ENCODE peak calls at places on chromosomes 11 and 22, in six cellular contexts. H is HCT116, Y is upper lobe of left lung, E is body of pancreas, Q is tibial nerve, K is HepG2. R is an unnamed sample. For H3K4me1, the result is how much of the 10 kb centered on the place peaks cover.

GRCh38 chr22:30270841-30271240 is 4.2 kb upstream of the OSM start:
- DNase-seq in E (no peak), H (no peak), Y (no peak), Q (no peak), K (no peak), R (peak)

GRCh38 chr22:35872451-35872850 is 154.8 kb downstream of the APOL5 start:
- DNase-seq in H (no peak), Q (no peak), E (no peak), Y (peak), K (no peak), R (peak)

GRCh38 chr11:61552108-61552635 is 28.7 kb downstream of the SYT7 start:
- DNase-seq in E (peak), K (no peak), Q (no peak), H (no peak), Y (no peak), R (peak)

GRCh38 chr22:30555282-30556210 is 9.0 kb upstream of the SEC14L6 start:
- DNase-seq in Q (no peak), H (no peak), K (no peak), E (no peak), Y (peak), R (no peak)

GRCh38 chr22:50264104-50264745 is 2.7 kb upstream of the MAPK12 start:
- DNase-seq in K (no peak), E (no peak), H (no peak), Q (no peak), Y (peak), R (no peak)

GRCh38 chr22:25847451-25847850 is 105.5 kb downstream of the MYO18B start:
- DNase-seq in Y (no peak), K (no peak), H (no peak), E (no peak), Q (no peak), R (no peak)

GRCh38 chr11:10144954-10145353 is 149.1 kb downstream of the SBF2 start:
- DNase-seq in H (no peak), Q (no peak), K (no peak), E (no peak), Y (no peak), R (no peak)

GRCh38 chr22:39994046-39994565 is 648 bp upstream of the FAM83F start:
- DNase-seq in K (no peak), H (no peak), Q (no peak), E (no peak), Y (no peak), R (no peak)

GRCh38 chr22:49208768-49209252 is 618.9 kb downstream of the BRD1 start:
- DNase-seq in E (no peak), Q (no peak), Y (no peak), H (no peak), K (no peak), R (no peak)

GRCh38 chr11:34274712-34275398 is 83.0 kb downstream of the ABTB2 start:
- DNase-seq in E (peak), Q (peak), Y (no peak), K (no peak), H (peak), R (peak)

GRCh38 chr11:110447897-110448522 is 18.3 kb downstream of the FDX1 start:
- DNase-seq in E (no peak), H (no peak), K (no peak), Y (no peak), Q (no peak), R (no peak)

GRCh38 chr11:60764879-60765278 is 8.2 kb downstream of the MS4A15 start:
- DNase-seq in Q (no peak), K (no peak), E (no peak), Y (no peak), H (no peak), R (no peak)

GRCh38 chr22:23984430-23984829 is 4.5 kb downstream of the GSTT2 start:
- DNase-seq in Y (no peak), E (no peak), K (no peak), H (peak), Q (no peak), R (peak)

GRCh38 chr11:129813216-129813791 is 2.3 kb upstream of the TMEM45B start:
- DNase-seq in K (no peak), Y (no peak), Q (no peak), E (no peak), H (no peak), R (no peak)

GRCh38 chr22:44710474-44711235 is 8.7 kb downstream of the PRR5 start:
- DNase-seq in E (no peak), H (no peak), K (no peak), Q (no peak), Y (peak), R (no peak)

GRCh38 chr11:5234390-5234834 is at the start of gene HBD:
- DNase-seq in K (no peak), Y (no peak), H (no peak), Q (no peak), E (no peak), R (no peak)

GRCh38 chr11:112157274-112157766 is 6.6 kb downstream of the IL18 start:
- DNase-seq in Q (no peak), Y (no peak), E (peak), K (peak), H (peak), R (no peak)

GRCh38 chr11:108324587-108324986 is 101.7 kb downstream of the ATM start:
- DNase-seq in K (no peak), Q (no peak), H (no peak), Y (no peak), E (no peak), R (no peak)

GRCh38 chr22:30251661-30252226 is 5.2 kb upstream of the LIF start:
- DNase-seq in H (no peak), Q (no peak), E (no peak), Y (no peak), K (no peak), R (no peak)

GRCh38 chr11:45107051-45107450 is 39.4 kb upstream of the PRDM11 start:
- DNase-seq in Q (no peak), E (no peak), K (peak), H (no peak), Y (no peak), R (no peak)

GRCh38 chr11:66847461-66848232 is 4.4 kb downstream of the RCE1 start:
- DNase-seq in H (no peak), Q (no peak), Y (no peak), K (no peak), E (no peak), R (no peak)

GRCh38 chr22:46195487-46196165 is 45.3 kb downstream of the PPARA start:
- DNase-seq in Q (no peak), K (no peak), Y (peak), E (no peak), H (no peak), R (no peak)

GRCh38 chr22:32622004-32622761 is 147.6 kb downstream of the FBXO7 start:
- DNase-seq in Y (no peak), E (no peak), Q (peak), H (no peak), K (peak), R (no peak)

GRCh38 chr11:2804189-2804588 is 81.4 kb downstream of the CDKN1C start:
- DNase-seq in Q (peak), K (no peak), H (no peak), E (no peak), Y (peak), R (no peak)
- TF ChIP-seq POLR2A in Q (no peak), K (no peak), H (no peak), E (no peak), Y (no peak), R (no peak)

GRCh38 chr11:94928146-94928995 is 45.0 kb downstream of the CWC15 start:
- DNase-seq in K (no peak), H (no peak), Q (no peak), E (no peak), Y (no peak), R (no peak)
- H3K4me1 ChIP-seq in K (under half), H (under half), Q (under half), E (under half), Y (under half), R (under half)

DNA sequence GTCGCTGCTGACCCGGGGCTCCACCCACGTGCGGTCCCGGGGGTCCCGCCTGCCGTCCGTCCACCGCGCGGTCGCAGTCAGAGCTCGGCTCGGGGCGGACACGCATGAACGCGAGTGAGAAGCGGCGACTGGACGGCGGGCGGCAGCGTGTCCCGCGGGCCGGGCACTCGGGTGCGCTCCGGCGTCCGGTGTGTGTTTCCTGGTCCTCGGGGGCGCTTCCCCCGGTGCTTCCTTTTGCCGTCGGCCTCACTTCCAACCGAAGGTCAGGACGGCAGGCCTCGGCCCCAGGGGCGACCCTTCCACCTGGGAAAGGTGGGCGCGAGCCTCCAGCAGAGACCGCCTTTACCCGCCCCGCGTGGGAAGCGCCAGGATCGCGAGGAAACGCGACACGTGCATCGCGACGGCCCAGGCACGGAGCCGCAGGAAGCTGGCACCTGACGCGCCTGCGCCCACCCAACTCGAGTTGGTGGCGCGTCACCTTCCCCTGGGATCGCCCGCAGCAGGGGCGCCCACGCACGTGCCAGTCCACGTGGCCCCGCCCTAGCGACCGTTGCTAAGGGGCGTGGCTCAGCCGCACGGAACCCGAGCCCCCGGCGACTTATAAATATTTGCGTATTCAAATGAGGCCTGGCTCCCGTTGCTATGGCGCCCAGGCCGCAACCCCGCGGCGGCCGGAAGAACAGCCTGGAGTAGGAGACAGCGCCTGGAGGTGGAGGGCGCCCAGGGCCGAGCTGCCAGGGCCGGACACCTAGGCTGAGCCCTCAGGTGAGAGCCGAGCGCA is at the start of gene LRRC56:
- DNase-seq in Y (peak), Q (peak), K (peak), H (peak), E (peak), R (peak)
- H3K27ac ChIP-seq in Y (peak), Q (peak), K (no peak), H (peak), E (peak), R (no peak)

GRCh38 chr11:123301696-123302400 is 106.8 kb upstream of the CLMP start:
- DNase-seq in H (peak), Y (peak), K (no peak), Q (peak), E (peak), R (peak)

GRCh38 chr11:123304828-123305530 is 109.9 kb upstream of the CLMP start:
- DNase-seq in H (no peak), Q (no peak), K (no peak), Y (no peak), E (no peak), R (peak)

GRCh38 chr11:123303924-123304323 is 108.9 kb upstream of the CLMP start:
- DNase-seq in Y (no peak), E (no peak), K (no peak), Q (no peak), H (no peak), R (no peak)

GRCh38 chr11:123300874-123301695 is 106.0 kb upstream of the CLMP start:
- DNase-seq in H (peak), K (no peak), Y (no peak), E (no peak), Q (no peak), R (no peak)

DNA sequence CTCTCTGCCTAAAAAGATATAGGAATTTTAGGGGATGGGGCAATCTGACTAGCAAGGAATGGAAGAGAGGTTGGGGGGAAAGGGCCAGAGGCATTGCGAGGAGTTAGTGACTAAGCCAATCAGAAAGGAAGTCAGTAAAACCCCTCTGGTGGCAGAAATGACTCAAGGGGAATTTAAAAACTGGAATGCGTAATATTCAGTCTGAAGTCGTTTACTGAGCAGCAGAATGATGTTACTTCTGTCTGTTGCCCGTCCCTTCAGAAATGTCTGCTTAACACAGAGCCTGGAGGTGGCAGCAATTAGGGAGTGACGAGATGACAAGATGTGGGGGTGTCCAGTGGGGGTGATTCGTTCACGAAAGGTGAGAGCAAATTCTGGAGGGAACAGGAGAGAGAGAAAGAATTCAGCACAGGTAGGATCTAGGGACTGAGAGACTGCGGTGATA is 107.7 kb upstream of the CLMP start:
- DNase-seq in Q (no peak), K (no peak), Y (no peak), E (no peak), H (no peak), R (no peak)
- TF ChIP-seq POLR2A in Q (no peak), K (no peak), Y (no peak), E (no peak), H (no peak), R (no peak)

GRCh38 chr11:46278387-46279173 is 1.1 kb downstream of the CREB3L1 start:
- DNase-seq in E (peak), H (no peak), Y (peak), K (no peak), Q (no peak), R (no peak)
- H3K4me1 ChIP-seq in E (half or more), H (under half), Y (half or more), K (under half), Q (under half), R (half or more)

DNA sequence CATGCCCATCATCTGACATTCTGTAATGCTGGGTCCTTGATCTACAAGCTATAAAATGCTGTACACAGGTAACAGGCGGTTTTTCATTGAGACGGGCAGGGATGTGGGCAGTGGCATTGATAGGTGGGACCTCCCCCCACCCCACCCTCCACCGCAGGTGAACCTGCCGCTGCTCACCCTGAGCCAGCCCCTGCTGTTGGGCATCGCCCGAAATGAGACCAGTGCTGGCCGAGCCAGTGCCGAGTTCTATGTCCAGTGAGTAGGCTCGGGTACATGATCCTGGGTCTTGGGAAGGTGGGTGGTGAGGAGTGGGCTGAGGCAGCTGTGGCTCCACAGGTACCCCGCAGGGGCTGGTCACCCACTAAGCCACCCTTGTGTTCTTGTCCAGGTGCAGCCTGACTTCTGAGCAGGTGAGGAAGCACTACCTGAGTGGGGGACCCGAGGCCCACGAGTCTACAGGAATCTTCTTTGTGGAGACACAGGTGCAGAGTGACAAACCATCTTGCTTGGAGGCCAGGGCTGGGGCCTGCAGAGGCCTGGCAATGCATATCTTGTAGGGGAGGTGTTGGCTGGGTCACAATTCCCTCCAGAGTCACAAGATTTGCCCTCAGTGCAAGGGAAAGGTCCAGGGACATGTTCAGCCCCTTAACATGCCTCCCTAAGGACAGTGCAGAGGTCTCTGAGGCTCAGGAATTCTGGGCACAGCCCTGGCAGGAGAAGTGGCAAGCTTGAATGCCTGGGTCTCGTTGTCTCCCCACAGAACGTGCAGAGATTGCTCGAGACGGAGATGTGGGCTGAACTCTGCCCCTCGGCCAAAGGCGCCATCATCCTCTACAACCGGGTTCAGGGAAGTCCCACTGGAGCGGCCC is 1.0 kb upstream of the DNAJC4 start:
- DNase-seq in H (no peak), Q (no peak), E (no peak), K (no peak), Y (peak), R (no peak)
- H3K27ac ChIP-seq in H (peak), Q (peak), E (peak), K (peak), Y (peak), R (peak)

DNA sequence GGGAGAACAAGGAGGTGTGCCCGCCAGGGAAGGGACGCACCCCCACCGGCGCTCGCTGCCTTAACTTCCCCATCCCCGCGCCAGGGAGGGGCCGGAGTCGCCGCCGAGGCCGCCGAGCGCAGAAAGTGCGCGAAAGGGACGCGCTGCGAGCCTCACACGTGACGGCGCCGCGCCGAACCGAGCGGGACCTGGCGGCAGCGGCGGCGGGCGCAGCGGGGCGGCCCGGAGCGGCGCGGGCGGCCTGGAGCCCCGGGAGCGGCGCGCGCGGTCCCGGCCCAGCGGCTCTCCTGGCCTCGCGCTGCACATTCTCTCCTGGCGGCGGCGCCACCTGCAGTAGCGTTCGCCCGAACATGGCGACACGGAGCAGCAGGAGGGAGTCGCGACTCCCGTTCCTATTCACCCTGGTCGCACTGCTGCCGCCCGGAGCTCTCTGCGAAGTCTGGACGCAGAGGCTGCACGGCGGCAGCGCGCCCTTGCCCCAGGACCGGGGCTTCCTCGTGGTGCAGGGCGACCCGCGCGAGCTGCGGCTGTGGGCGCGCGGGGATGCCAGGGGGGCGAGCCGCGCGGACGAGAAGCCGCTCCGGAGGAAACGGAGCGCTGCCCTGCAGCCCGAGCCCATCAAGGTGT is at the start of gene SORL1:
- DNase-seq in K (peak), H (no peak), Q (peak), Y (peak), E (peak), R (peak)
- TF ChIP-seq POLR2A in K (peak), H (peak), Q (no peak), Y (no peak), E (peak), R (no peak)

DNA sequence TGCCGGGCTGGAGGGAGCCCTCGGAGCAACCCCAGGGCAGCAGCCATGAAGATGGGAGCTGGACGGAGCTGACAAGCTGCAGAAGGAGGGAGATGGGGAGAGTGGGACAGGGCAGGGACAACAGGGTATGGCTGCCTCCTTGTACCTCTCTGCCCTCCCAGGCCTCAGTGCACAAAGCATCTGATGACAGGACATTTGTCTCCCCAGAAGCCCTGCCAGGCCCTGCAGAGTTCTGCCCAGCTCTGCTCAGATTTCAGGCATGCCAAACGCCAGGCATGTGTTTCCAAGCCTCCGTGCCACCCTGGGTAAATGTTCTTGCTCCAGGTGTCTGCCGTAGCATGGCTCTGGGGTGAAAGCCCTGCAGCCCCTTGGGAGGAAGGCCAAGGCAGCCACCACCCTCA is 1.1 kb upstream of the IFITM10 start:
- DNase-seq in H (no peak), Q (no peak), K (no peak), E (no peak), Y (no peak), R (no peak)
- H3K4me1 ChIP-seq in H (under half), Q (under half), K (under half), E (under half), Y (under half), R (under half)

GRCh38 chr11:114258696-114259095 is 37.5 kb upstream of the NNMT start:
- DNase-seq in K (no peak), Q (no peak), E (no peak), H (no peak), Y (no peak), R (no peak)

GRCh38 chr11:114256176-114256897 is 39.9 kb upstream of the NNMT start:
- DNase-seq in H (no peak), K (no peak), Y (no peak), E (no peak), Q (no peak), R (no peak)

GRCh38 chr11:114259124-114259526 is 37.1 kb upstream of the NNMT start:
- DNase-seq in K (no peak), Y (no peak), Q (peak), H (no peak), E (peak), R (peak)

GRCh38 chr11:114256898-114257286 is 39.3 kb upstream of the NNMT start:
- DNase-seq in H (no peak), K (no peak), Q (no peak), Y (peak), E (no peak), R (no peak)

GRCh38 chr11:114257621-114258558 is 38.3 kb upstream of the NNMT start:
- DNase-seq in Q (peak), K (peak), H (no peak), E (peak), Y (peak), R (peak)
- H3K27ac ChIP-seq in Q (peak), K (no peak), H (no peak), E (peak), Y (peak), R (peak)

GRCh38 chr22:31585161-31585859 is 76.7 kb downstream of the PISD start:
- DNase-seq in H (no peak), Y (no peak), K (peak), E (no peak), Q (no peak), R (no peak)
- TF ChIP-seq POLR2A in H (no peak), Y (no peak), K (no peak), E (no peak), Q (no peak), R (no peak)